ENCODE peak calls at places on chromosome 11, in six cellular contexts. R is H9, A is esophagus muscularis mucosa, Z is transverse colon, C is body of pancreas, I is IMR-90. W is an unnamed sample. For H3K4me1, the result is how much of the 10 kb centered on the place peaks cover.

GRCh38 chr11:61133956-61134662 is 27.1 kb downstream of the VPS37C start:
- DNase-seq in R (no peak), A (no peak), Z (no peak), C (no peak), I (no peak), W (no peak)

GRCh38 chr11:85974126-85974525 is 94.8 kb downstream of the PICALM start:
- DNase-seq in R (no peak), A (no peak), Z (no peak), C (no peak), I (peak), W (no peak)

GRCh38 chr11:106176817-106177216 is 99.4 kb downstream of the AASDHPPT start:
- DNase-seq in R (no peak), A (no peak), Z (no peak), C (peak), I (no peak), W (no peak)

GRCh38 chr11:8346157-8346755 is 82.6 kb upstream of the LMO1 start:
- DNase-seq in R (no peak), A (no peak), Z (no peak), C (no peak), I (no peak), W (no peak)

GRCh38 chr11:70586261-70587094 is 188.1 kb downstream of the CTTN start:
- DNase-seq in R (no peak), A (no peak), Z (no peak), C (no peak), I (no peak), W (no peak)

GRCh38 chr11:3156661-3157311 is 8.3 kb downstream of the OSBPL5 start:
- DNase-seq in R (no peak), A (no peak), Z (no peak), C (no peak), I (no peak), W (no peak)

GRCh38 chr11:65204646-65205601 is 23.2 kb downstream of the CAPN1 start:
- DNase-seq in R (peak), A (no peak), Z (no peak), C (no peak), I (peak), W (peak)

GRCh38 chr11:60871378-60872061 is 4.2 kb downstream of the ZP1 start:
- DNase-seq in R (no peak), A (no peak), Z (no peak), C (no peak), I (peak), W (no peak)

GRCh38 chr11:113647108-113647507 is 59.0 kb downstream of the TMPRSS5 start:
- DNase-seq in R (no peak), A (no peak), Z (no peak), C (no peak), I (no peak), W (peak)

GRCh38 chr11:69166186-69167115 is 10.7 kb downstream of the SMIM38 start:
- DNase-seq in R (peak), A (no peak), Z (no peak), C (peak), I (peak), W (no peak)

GRCh38 chr11:46330154-46330886 is 16.9 kb upstream of the DGKZ start:
- DNase-seq in R (no peak), A (no peak), Z (no peak), C (no peak), I (no peak), W (no peak)

GRCh38 chr11:46725338-46726205 is 6.6 kb downstream of the F2 start:
- DNase-seq in R (no peak), A (no peak), Z (no peak), C (no peak), I (no peak), W (no peak)

GRCh38 chr11:113179181-113179701 is 135.1 kb upstream of the TTC12 start:
- DNase-seq in R (no peak), A (no peak), Z (no peak), C (no peak), I (no peak), W (no peak)

GRCh38 chr11:8337396-8337795 is 73.7 kb upstream of the LMO1 start:
- DNase-seq in R (no peak), A (no peak), Z (no peak), C (no peak), I (no peak), W (no peak)

GRCh38 chr11:9313648-9314290 is 624 bp downstream of the TMEM41B start:
- DNase-seq in R (no peak), A (no peak), Z (peak), C (peak), I (peak), W (peak)

GRCh38 chr11:27621440-27622161 is 78.7 kb downstream of the BDNF start:
- DNase-seq in R (no peak), A (no peak), Z (no peak), C (peak), I (peak), W (no peak)

GRCh38 chr11:105923252-105923651 is 98.8 kb downstream of the MSANTD4 start:
- DNase-seq in R (no peak), A (no peak), Z (no peak), C (no peak), I (peak), W (no peak)

GRCh38 chr11:96279421-96280290 is 63.3 kb downstream of the MAML2 start:
- DNase-seq in R (no peak), A (no peak), Z (no peak), C (no peak), I (peak), W (no peak)

GRCh38 chr11:69080361-69080973 is 31.7 kb downstream of the TPCN2 start:
- DNase-seq in R (no peak), A (no peak), Z (no peak), C (no peak), I (peak), W (no peak)

GRCh38 chr11:64868904-64869570 is 9.4 kb downstream of the EHD1 start:
- DNase-seq in R (no peak), A (no peak), Z (no peak), C (no peak), I (peak), W (no peak)

GRCh38 chr11:117725048-117725734 is 71.8 kb downstream of the DSCAML1 start:
- DNase-seq in R (no peak), A (no peak), Z (no peak), C (no peak), I (no peak), W (no peak)

GRCh38 chr11:61083601-61084147 is 18.6 kb upstream of the CD5 start:
- DNase-seq in R (no peak), A (no peak), Z (no peak), C (no peak), I (no peak), W (no peak)

GRCh38 chr11:103987631-103988594 is 48.5 kb upstream of the DDI1 start:
- DNase-seq in R (peak), A (no peak), Z (no peak), C (no peak), I (peak), W (no peak)

GRCh38 chr11:118618991-118619375 is 11.6 kb downstream of the PHLDB1 start:
- DNase-seq in R (no peak), A (no peak), Z (no peak), C (no peak), I (peak), W (no peak)

GRCh38 chr11:109877043-109877442 is 216.1 kb upstream of the ZC3H12C start:
- DNase-seq in R (no peak), A (no peak), Z (no peak), C (no peak), I (no peak), W (no peak)

GRCh38 chr11:61610905-61611304 is 30.0 kb upstream of the SYT7 start:
- DNase-seq in R (no peak), A (no peak), Z (no peak), C (peak), I (no peak), W (no peak)

GRCh38 chr11:79273781-79274180 is 167.0 kb downstream of the TENM4 start:
- DNase-seq in R (no peak), A (no peak), Z (no peak), C (no peak), I (no peak), W (no peak)

GRCh38 chr11:3929232-3929631 is 73.8 kb downstream of the STIM1 start:
- DNase-seq in R (no peak), A (no peak), Z (no peak), C (peak), I (peak), W (no peak)

GRCh38 chr11:33941637-33942160 is 49.8 kb upstream of the LMO2 start:
- DNase-seq in R (no peak), A (no peak), Z (no peak), C (no peak), I (no peak), W (no peak)

GRCh38 chr11:2810401-2811205 is 75.0 kb downstream of the CDKN1C start:
- DNase-seq in R (no peak), A (no peak), Z (no peak), C (no peak), I (no peak), W (no peak)

GRCh38 chr11:108959874-108960273 is 295.0 kb downstream of the DDX10 start:
- DNase-seq in R (no peak), A (no peak), Z (no peak), C (no peak), I (no peak), W (no peak)

GRCh38 chr11:108561535-108561991 is 32.0 kb downstream of the EXPH5 start:
- DNase-seq in R (no peak), A (no peak), Z (no peak), C (no peak), I (peak), W (no peak)

GRCh38 chr11:29129850-29130249 is 887.0 kb downstream of the KCNA4 start:
- DNase-seq in R (no peak), A (no peak), Z (no peak), C (no peak), I (peak), W (no peak)

GRCh38 chr11:67352546-67353316 is 615 bp downstream of the POLD4 start:
- DNase-seq in R (peak), A (no peak), Z (peak), C (peak), I (no peak), W (no peak)

GRCh38 chr11:1748467-1749019 is 1.9 kb downstream of the IFITM10 start:
- DNase-seq in R (no peak), A (no peak), Z (no peak), C (no peak), I (no peak), W (no peak)

GRCh38 chr11:1747753-1748466 is 2.5 kb downstream of the IFITM10 start:
- DNase-seq in R (no peak), A (no peak), Z (no peak), C (no peak), I (no peak), W (no peak)

GRCh38 chr11:1746516-1746931 is 3.9 kb downstream of the IFITM10 start:
- DNase-seq in R (no peak), A (no peak), Z (peak), C (no peak), I (no peak), W (no peak)

GRCh38 chr11:1745701-1746320 is 4.6 kb downstream of the IFITM10 start:
- DNase-seq in R (no peak), A (no peak), Z (no peak), C (no peak), I (no peak), W (peak)

GRCh38 chr11:1746956-1747752 is 3.2 kb downstream of the IFITM10 start:
- DNase-seq in R (no peak), A (no peak), Z (no peak), C (no peak), I (no peak), W (no peak)
- H3K4me1 ChIP-seq in R (under half), A (under half), Z (under half), C (under half), I (under half), W (under half)

GRCh38 chr11:59097113-59097708 is 9.8 kb upstream of the FAM111B start:
- DNase-seq in R (peak), A (no peak), Z (peak), C (peak), I (peak), W (peak)

GRCh38 chr11:59106363-59107336 is at the start of gene FAM111B:
- DNase-seq in R (peak), A (no peak), Z (peak), C (peak), I (peak), W (peak)

GRCh38 chr11:59102259-59102765 is 4.7 kb upstream of the FAM111B start:
- DNase-seq in R (peak), A (no peak), Z (peak), C (peak), I (peak), W (no peak)
- TF ChIP-seq CTCF in R (peak), A (no peak), Z (peak), C (peak), I (peak), W (no peak)

GRCh38 chr11:6327806-6328205 is 7.5 kb upstream of the CAVIN3 start:
- DNase-seq in R (no peak), A (no peak), Z (no peak), C (no peak), I (no peak), W (no peak)

GRCh38 chr11:6323291-6323905 is 3.1 kb upstream of the CAVIN3 start:
- DNase-seq in R (peak), A (no peak), Z (no peak), C (peak), I (no peak), W (peak)

GRCh38 chr11:6328321-6328720 is 8.0 kb upstream of the CAVIN3 start:
- DNase-seq in R (no peak), A (no peak), Z (no peak), C (no peak), I (peak), W (no peak)

GRCh38 chr11:6326980-6327379 is 6.7 kb upstream of the CAVIN3 start:
- DNase-seq in R (no peak), A (no peak), Z (no peak), C (no peak), I (no peak), W (no peak)

DNA sequence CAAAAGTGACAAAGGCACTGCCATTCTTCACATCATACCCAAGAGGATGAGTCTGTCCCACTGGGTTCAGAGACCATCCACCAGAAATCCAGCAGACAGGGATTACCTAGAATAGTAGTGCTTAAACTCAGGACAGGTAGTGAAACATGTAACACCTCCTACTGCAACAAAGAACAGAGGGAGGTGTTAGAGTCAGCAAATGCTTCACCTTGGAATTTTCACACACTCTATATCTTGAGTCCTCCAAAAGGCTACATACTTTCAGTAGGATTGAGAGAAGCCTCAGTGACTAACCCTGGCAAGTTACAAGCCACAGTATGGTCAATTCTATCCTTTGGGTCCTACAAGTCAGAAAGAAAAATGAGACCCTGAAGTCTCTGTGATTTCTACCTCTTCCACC is 6.0 kb upstream of the CAVIN3 start:
- DNase-seq in R (no peak), A (no peak), Z (no peak), C (no peak), I (no peak), W (no peak)
- H3K4me1 ChIP-seq in R (under half), A (under half), Z (under half), C (half or more), I (under half), W (under half)

GRCh38 chr11:73729594-73730206 is 31.2 kb downstream of the RAB6A start:
- DNase-seq in R (peak), A (no peak), Z (no peak), C (peak), I (no peak), W (peak)
- TF ChIP-seq CTCF in R (peak), A (no peak), Z (peak), C (peak), I (peak), W (peak)

GRCh38 chr11:75826463-75827220 is 11.6 kb downstream of the UVRAG start:
- DNase-seq in R (no peak), A (no peak), Z (no peak), C (no peak), I (peak), W (no peak)

GRCh38 chr11:75831915-75832502 is 17.0 kb downstream of the UVRAG start:
- DNase-seq in R (no peak), A (no peak), Z (no peak), C (no peak), I (no peak), W (no peak)

GRCh38 chr11:75823415-75823814 is 8.4 kb downstream of the UVRAG start:
- DNase-seq in R (no peak), A (no peak), Z (no peak), C (no peak), I (no peak), W (no peak)

GRCh38 chr11:75827562-75827961 is 12.6 kb downstream of the UVRAG start:
- DNase-seq in R (no peak), A (no peak), Z (no peak), C (no peak), I (peak), W (no peak)
- H3K4me1 ChIP-seq in R (under half), A (half or more), Z (under half), C (under half), I (under half), W (under half)

GRCh38 chr11:13303668-13304649 is 26.4 kb downstream of the BMAL1 start:
- DNase-seq in R (no peak), A (no peak), Z (no peak), C (no peak), I (no peak), W (no peak)
- TF ChIP-seq CTCF in R (no peak), A (no peak), Z (no peak), C (no peak), I (no peak), W (no peak)

W was measured in Caco-2.